ENCODE peak calls at places on chromosomes 13 and 19, in six cellular contexts. S is EL, Y is nephron progenitor cell, T is GM19239, D is IMR-90, E is GM23248. X is an unnamed sample.

GRCh38 chr19:18910010-18910409 is 9.2 kb downstream of the COPE start:
- DNase-seq in S (no peak), Y (no peak), T (no peak), D (no peak), E (no peak), X (no peak)

GRCh38 chr13:45728759-45729158 is 26.6 kb downstream of the CBY2 start:
- DNase-seq in S (peak; percentile 10), Y (peak; percentile 12), T (peak; percentile 35), D (no peak), E (peak; percentile 9), X (no peak)

GRCh38 chr13:71864094-71864980 is 2.7 kb downstream of the DACH1 start:
- DNase-seq in S (no peak), Y (peak; percentile 70), T (no peak), D (no peak), E (no peak), X (no peak)

GRCh38 chr13:103031332-103031873 is 34.8 kb downstream of the SLC10A2 start:
- DNase-seq in S (no peak), Y (no peak), T (peak; percentile 14), D (no peak), E (no peak), X (no peak)

GRCh38 chr19:33064117-33064777 is 441 bp downstream of the RHPN2 start:
- DNase-seq in S (peak; percentile 34), Y (no peak), T (peak; percentile 59), D (no peak), E (peak; percentile 30), X (no peak)

GRCh38 chr19:34504809-34505291 is 23.3 kb downstream of the WTIP start:
- DNase-seq in S (no peak), Y (no peak), T (no peak), D (no peak), E (no peak), X (no peak)

GRCh38 chr19:52297601-52298358 is 811 bp downstream of the ZNF480 start:
- DNase-seq in S (peak; percentile 13), Y (peak; percentile 10), T (no peak), D (peak; percentile 11), E (no peak), X (no peak)

GRCh38 chr13:58247080-58247479 is 615.5 kb downstream of the PCDH17 start:
- DNase-seq in S (no peak), Y (no peak), T (no peak), D (no peak), E (no peak), X (no peak)

GRCh38 chr13:80928241-80928640 is 587.3 kb upstream of the SPRY2 start:
- DNase-seq in S (no peak), Y (no peak), T (no peak), D (no peak), E (no peak), X (no peak)

X was measured in skeletal muscle cell.